ENCODE peak calls at places on chromosomes 3 and 15, in nine cellular contexts. X, S, O, Z, R, T, C, J and N are unnamed samples.

GRCh38 chr3:174548841-174549623 is 310.1 kb upstream of the NAALADL2 start:
- DNase-seq in X (no peak), S (no peak), O (no peak), Z (no peak), R (no peak), T (no peak), C (no peak), J (no peak), N (no peak)

GRCh38 chr15:57640935-57641682 is 49.4 kb downstream of the MYZAP start:
- DNase-seq in X (peak; percentile 35), S (no peak), O (no peak), Z (no peak), R (no peak), T (no peak), C (no peak), J (no peak), N (no peak)

GRCh38 chr3:31077826-31078225 is 183.4 kb upstream of the GADL1 start:
- DNase-seq in X (no peak), S (no peak), O (no peak), Z (peak; percentile 3), R (no peak), T (no peak), C (no peak), J (no peak), N (no peak)

GRCh38 chr15:33476908-33477307 is 166.1 kb downstream of the RYR3 start:
- DNase-seq in X (no peak), S (no peak), O (no peak), Z (no peak), R (no peak), T (no peak), C (no peak), J (no peak), N (no peak)

GRCh38 chr3:8648873-8649741 is 4.5 kb upstream of the SSUH2 start:
- DNase-seq in X (no peak), S (no peak), O (no peak), Z (no peak), R (no peak), T (no peak), C (no peak), J (no peak), N (no peak)

GRCh38 chr3:102471001-102471400 is 36.2 kb downstream of the ZPLD1 start:
- DNase-seq in X (no peak), S (no peak), O (no peak), Z (no peak), R (no peak), T (no peak), C (no peak), J (no peak), N (no peak)

GRCh38 chr3:169060037-169060436 is 603.5 kb downstream of the MECOM start:
- DNase-seq in X (no peak), S (no peak), O (no peak), Z (no peak), R (no peak), T (no peak), C (no peak), J (no peak), N (no peak)

GRCh38 chr15:77075528-77075927 is 4.6 kb upstream of the TSPAN3 start:
- DNase-seq in X (no peak), S (no peak), O (no peak), Z (no peak), R (no peak), T (no peak), C (no peak), J (peak; percentile 21), N (no peak)

GRCh38 chr3:113255854-113256615 is 44.7 kb downstream of the BOC start:
- DNase-seq in X (no peak), S (no peak), O (no peak), Z (no peak), R (no peak), T (no peak), C (no peak), J (no peak), N (no peak)

GRCh38 chr15:75994220-75994619 is 18.0 kb downstream of the NRG4 start:
- DNase-seq in X (no peak), S (no peak), O (no peak), Z (no peak), R (no peak), T (no peak), C (no peak), J (no peak), N (no peak)

GRCh38 chr15:65655457-65655856 is 33.7 kb downstream of the SLC24A1 start:
- DNase-seq in X (no peak), S (no peak), O (no peak), Z (no peak), R (no peak), T (no peak), C (no peak), J (no peak), N (no peak)

GRCh38 chr15:89893027-89893426 is 767 bp downstream of the AP3S2 start:
- DNase-seq in X (no peak), S (no peak), O (no peak), Z (no peak), R (no peak), T (no peak), C (no peak), J (no peak), N (no peak)

GRCh38 chr3:38556640-38557358 is 60.7 kb downstream of the EXOG start:
- DNase-seq in X (no peak), S (no peak), O (no peak), Z (no peak), R (no peak), T (no peak), C (no peak), J (no peak), N (no peak)

GRCh38 chr3:11059799-11060115 is 67.2 kb downstream of the SLC6A1 start:
- DNase-seq in X (no peak), S (no peak), O (no peak), Z (no peak), R (no peak), T (no peak), C (no peak), J (no peak), N (no peak)

GRCh38 chr15:90046846-90047481 is 45.8 kb downstream of the ZNF710 start:
- DNase-seq in X (no peak), S (no peak), O (no peak), Z (no peak), R (no peak), T (no peak), C (peak; percentile 56), J (no peak), N (no peak)